ENCODE peak calls at places on chromosome X, in nine cellular contexts. L is HCT116; F is lung; R is PC-3; X is transverse colon; D is aorta; C is A673; T is pancreas; Z is CD8-positive, alpha-beta T cell. A is an unnamed sample.

GRCh38 chrX:100650841-100651240 is 6.8 kb downstream of the SRPX2 start:
- DNase-seq in X (no peak), Z (no peak), D (no peak), R (no peak), C (no peak), F (no peak), T (no peak), L (no peak), A (no peak)

GRCh38 chrX:73850124-73851013 is 287.4 kb downstream of the CHIC1 start:
- DNase-seq in D (no peak), R (peak; percentile 58), C (peak; percentile 51), F (peak; percentile 37), L (peak; percentile 7), X (peak; percentile 46), T (peak; percentile 56), Z (no peak), A (no peak)

GRCh38 chrX:143757375-143757774 is 36.8 kb upstream of the SPANXN2 start:
- DNase-seq in L (no peak), R (no peak), X (no peak), F (no peak), Z (no peak), D (no peak), C (no peak), T (no peak), A (no peak)

GRCh38 chrX:49209434-49210251 is 9.7 kb upstream of the SYP start:
- DNase-seq in Z (no peak), C (no peak), R (no peak), T (no peak), L (no peak), D (no peak), F (no peak), X (no peak), A (no peak)

GRCh38 chrX:37926700-37927099 is 79.3 kb upstream of the DYNLT3 start:
- DNase-seq in X (no peak), R (peak; percentile 69), L (no peak), F (no peak), C (peak; percentile 69), Z (no peak), T (no peak), D (no peak), A (no peak)

GRCh38 chrX:29690061-29690460 is 525.3 kb upstream of the MAGEB2 start:
- DNase-seq in C (no peak), X (no peak), R (no peak), T (no peak), D (no peak), F (no peak), L (no peak), Z (no peak), A (no peak)

GRCh38 chrX:74492720-74493201 is 71.5 kb downstream of the SLC16A2 start:
- DNase-seq in R (no peak), T (no peak), C (peak; percentile 28), D (no peak), L (no peak), F (no peak), Z (peak; percentile 5), X (no peak), A (no peak)

GRCh38 chrX:154748712-154749339 is 2.1 kb downstream of the GAB3 start:
- DNase-seq in T (peak; percentile 29), L (no peak), Z (no peak), X (no peak), R (peak; percentile 88), F (no peak), C (peak; percentile 77), D (no peak), A (peak; percentile 72)

GRCh38 chrX:135985123-135985973 is at the start of gene SLC9A6:
- DNase-seq in L (no peak), C (peak; percentile 72), T (peak; percentile 64), D (peak; percentile 82), R (peak; percentile 72), Z (peak; percentile 58), F (peak; percentile 65), X (peak; percentile 81), A (peak; percentile 52)

GRCh38 chrX:23742693-23743622 is at the start of gene ACOT9:
- DNase-seq in C (peak; percentile 93), R (peak; percentile 97), L (peak; percentile 87), D (peak; percentile 95), T (peak; percentile 86), F (peak; percentile 90), X (peak; percentile 91), Z (peak; percentile 32), A (peak; percentile 55)

GRCh38 chrX:40003982-40004535 is 93.7 kb downstream of the BCOR start:
- DNase-seq in X (no peak), T (no peak), Z (no peak), C (no peak), D (no peak), L (no peak), R (no peak), F (no peak), A (no peak)
- H3K4me1 ChIP-seq in X (peaks cover 9% of the 10 kb centered on the region), T (no peaks in the 10 kb centered on the region), Z (peaks cover 6% of the 10 kb centered on the region), C (peaks cover 7% of the 10 kb centered on the region), D (no peaks in the 10 kb centered on the region), L (no peaks in the 10 kb centered on the region), R (peaks cover 2% of the 10 kb centered on the region), F (no peaks in the 10 kb centered on the region), A (no peaks in the 10 kb centered on the region)

GRCh38 chrX:68917799-68918198 is 89.0 kb downstream of the EFNB1 start:
- DNase-seq in R (no peak), T (no peak), F (no peak), Z (no peak), L (no peak), D (no peak), X (no peak), C (no peak), A (no peak)
- H3K4me1 ChIP-seq in R (no peaks in the 10 kb centered on the region), T (no peaks in the 10 kb centered on the region), F (no peaks in the 10 kb centered on the region), Z (no peaks in the 10 kb centered on the region), L (no peaks in the 10 kb centered on the region), D (no peaks in the 10 kb centered on the region), X (no peaks in the 10 kb centered on the region), C (no peaks in the 10 kb centered on the region), A (no peaks in the 10 kb centered on the region)

GRCh38 chrX:72128881-72129280 is 2.8 kb downstream of the RTL5 start:
- DNase-seq in T (no peak), L (no peak), F (no peak), X (no peak), Z (no peak), C (peak; percentile 50), R (peak; percentile 44), D (no peak), A (no peak)
- H3K4me1 ChIP-seq in T (peaks cover 4% of the 10 kb centered on the region), L (peaks cover 18% of the 10 kb centered on the region), F (no peaks in the 10 kb centered on the region), X (peaks cover 4% of the 10 kb centered on the region), Z (peaks cover 6% of the 10 kb centered on the region), C (peaks cover 17% of the 10 kb centered on the region), R (peaks cover 5% of the 10 kb centered on the region), D (no peaks in the 10 kb centered on the region), A (peaks cover 3% of the 10 kb centered on the region)

GRCh38 chrX:153725832-153726285 is 1.2 kb downstream of the ABCD1 start:
- DNase-seq in X (no peak), F (no peak), T (no peak), R (peak; percentile 12), C (no peak), D (no peak), L (no peak), Z (no peak), A (no peak)
- H3K4me1 ChIP-seq in X (peaks cover 46% of the 10 kb centered on the region), F (peaks cover 9% of the 10 kb centered on the region), T (peaks cover 13% of the 10 kb centered on the region), R (peaks cover 35% of the 10 kb centered on the region), C (peaks cover 8% of the 10 kb centered on the region), D (no peaks in the 10 kb centered on the region), L (peaks cover 45% of the 10 kb centered on the region), Z (peaks cover 31% of the 10 kb centered on the region), A (peaks cover 29% of the 10 kb centered on the region)

GRCh38 chrX:78506248-78506647 is 152.9 kb downstream of the RTL3 start:
- DNase-seq in C (no peak), F (no peak), L (no peak), X (no peak), Z (no peak), D (no peak), R (no peak), T (no peak), A (no peak)
- H3K4me1 ChIP-seq in C (no peaks in the 10 kb centered on the region), F (no peaks in the 10 kb centered on the region), L (no peaks in the 10 kb centered on the region), X (no peaks in the 10 kb centered on the region), Z (no peaks in the 10 kb centered on the region), D (no peaks in the 10 kb centered on the region), R (no peaks in the 10 kb centered on the region), T (no peaks in the 10 kb centered on the region), A (no peaks in the 10 kb centered on the region)

DNA sequence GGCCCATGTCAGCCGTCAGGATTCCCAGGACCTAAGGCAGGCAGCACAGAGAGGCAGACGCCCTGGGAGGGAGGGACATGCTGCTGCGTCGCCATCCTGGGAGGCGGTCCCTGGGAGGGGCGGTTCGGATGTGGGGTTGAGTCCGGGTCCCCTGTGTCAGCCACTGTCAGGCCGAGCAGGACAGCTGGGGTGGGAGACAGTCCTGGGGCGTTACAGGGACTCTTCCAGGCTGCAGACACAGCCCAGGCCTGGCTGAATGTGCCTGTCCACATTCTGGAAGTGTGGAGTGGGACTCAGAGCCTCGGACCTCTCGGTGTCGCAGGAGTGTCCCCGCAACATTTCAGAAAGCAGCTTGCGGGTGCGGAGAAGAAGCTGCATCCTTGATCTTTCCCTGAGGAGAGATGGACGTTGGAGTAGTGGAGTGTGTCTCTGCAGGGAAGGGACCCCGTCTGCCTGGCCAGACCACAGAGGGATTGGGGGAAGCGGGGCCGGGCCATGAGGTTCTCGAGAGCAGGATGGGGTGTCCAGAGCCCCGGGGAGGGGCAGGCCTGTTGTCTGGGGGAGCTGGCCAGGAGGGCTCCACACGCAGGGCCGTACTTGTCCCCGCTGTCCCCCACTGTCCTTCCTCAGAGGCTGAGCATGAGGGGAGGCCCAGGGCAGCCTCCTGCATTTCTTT is 6.1 kb downstream of the AKAP17A start:
- DNase-seq in L (no peak), D (no peak), C (no peak), R (no peak), Z (no peak), F (no peak), X (no peak), T (no peak), A (no peak)
- H3K4me1 ChIP-seq in L (peaks cover 6% of the 10 kb centered on the region), D (no peaks in the 10 kb centered on the region), C (no peaks in the 10 kb centered on the region), R (peaks cover 4% of the 10 kb centered on the region), Z (peaks cover 26% of the 10 kb centered on the region), F (no peaks in the 10 kb centered on the region), X (peaks cover 9% of the 10 kb centered on the region), T (no peaks in the 10 kb centered on the region), A (peaks cover 7% of the 10 kb centered on the region)

GRCh38 chrX:7084841-7085240 is 62.7 kb upstream of the STS start:
- DNase-seq in T (no peak), C (no peak), R (no peak), F (no peak), L (no peak), X (no peak), D (no peak), Z (no peak), A (no peak)
- H3K4me1 ChIP-seq in T (no peaks in the 10 kb centered on the region), C (no peaks in the 10 kb centered on the region), R (peaks cover 13% of the 10 kb centered on the region), F (no peaks in the 10 kb centered on the region), L (peaks cover 4% of the 10 kb centered on the region), X (no peaks in the 10 kb centered on the region), D (no peaks in the 10 kb centered on the region), Z (peaks cover 42% of the 10 kb centered on the region), A (peaks cover 26% of the 10 kb centered on the region)

DNA sequence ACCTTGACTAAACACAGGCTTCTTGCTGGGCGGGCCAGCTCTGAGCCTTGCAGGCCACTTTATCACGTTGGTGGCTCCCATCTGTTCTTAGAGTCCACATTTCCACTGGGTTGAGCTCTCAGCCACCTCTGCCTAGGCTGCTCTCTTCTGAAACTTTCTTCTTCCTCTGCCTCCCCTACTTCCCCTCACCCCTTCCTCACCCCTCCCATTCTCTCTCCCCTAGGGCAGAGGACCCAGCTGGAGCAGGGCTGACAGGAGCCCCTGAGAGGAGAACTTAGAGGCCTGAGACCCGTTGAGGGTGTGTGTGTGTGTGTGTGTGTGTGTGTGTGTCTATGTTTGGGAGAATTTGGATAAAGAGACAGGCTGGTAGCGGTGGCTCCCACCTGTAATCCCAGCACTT is 19.9 kb upstream of the TMSB4X start:
- DNase-seq in R (no peak), T (no peak), F (no peak), X (no peak), L (no peak), C (no peak), D (no peak), Z (no peak), A (no peak)
- H3K4me1 ChIP-seq in R (peaks cover 19% of the 10 kb centered on the region), T (peaks cover 8% of the 10 kb centered on the region), F (no peaks in the 10 kb centered on the region), X (peaks cover 14% of the 10 kb centered on the region), L (peaks cover 18% of the 10 kb centered on the region), C (peaks cover 24% of the 10 kb centered on the region), D (no peaks in the 10 kb centered on the region), Z (peaks cover 74% of the 10 kb centered on the region), A (peaks cover 67% of the 10 kb centered on the region)